ENCODE peak calls at places on chromosomes 7 and 10, in six cellular contexts. W is IMR-90, O is K562, F is GM12878, Q is HepG2, M is A549. G is an unnamed sample.

GRCh38 chr7:40148671-40149070 is 13.9 kb downstream of the SUGCT start:
- DNase-seq in W (no peak), O (no peak), F (no peak), Q (no peak), M (no peak), G (no peak)

GRCh38 chr10:20166291-20166690 is 350.1 kb downstream of the PLXDC2 start:
- DNase-seq in W (no peak), O (no peak), F (no peak), Q (no peak), M (no peak), G (no peak)

GRCh38 chr10:99394761-99395386 is 35.5 kb downstream of the GOT1 start:
- DNase-seq in W (no peak), O (no peak), F (no peak), Q (no peak), M (no peak), G (no peak)

GRCh38 chr10:79079490-79080355 is 11.0 kb downstream of the ZMIZ1 start:
- DNase-seq in W (peak; percentile 71), O (peak; percentile 50), F (no peak), Q (no peak), M (peak; percentile 41), G (no peak)

GRCh38 chr10:71830726-71831125 is 20.3 kb downstream of the PSAP start:
- DNase-seq in W (no peak), O (no peak), F (no peak), Q (no peak), M (no peak), G (no peak)

GRCh38 chr7:79063019-79063698 is 390.3 kb downstream of the MAGI2 start:
- DNase-seq in W (peak; percentile 58), O (no peak), F (no peak), Q (no peak), M (no peak), G (peak; percentile 5)

GRCh38 chr10:93598157-93598556 is 2.9 kb downstream of the RBP4 start:
- DNase-seq in W (no peak), O (no peak), F (no peak), Q (no peak), M (no peak), G (no peak)

GRCh38 chr10:132368881-132369635 is 27.9 kb upstream of the PWWP2B start:
- DNase-seq in W (peak; percentile 69), O (no peak), F (no peak), Q (no peak), M (no peak), G (no peak)

GRCh38 chr7:128055668-128056067 is 24.4 kb upstream of the LRRC4 start:
- DNase-seq in W (no peak), O (no peak), F (no peak), Q (no peak), M (no peak), G (no peak)

GRCh38 chr7:148819697-148820332 is 64.3 kb downstream of the EZH2 start:
- DNase-seq in W (peak; percentile 72), O (no peak), F (no peak), Q (no peak), M (no peak), G (no peak)
- TF ChIP-seq BHLHE40 in W (no peak), O (no peak), F (no peak), Q (no peak), M (no peak), G (no peak)

GRCh38 chr7:151871904-151872303 is 5.0 kb downstream of the PRKAG2 start:
- DNase-seq in W (no peak), O (no peak), F (no peak), Q (no peak), M (peak; percentile 37), G (no peak)

GRCh38 chr7:151875862-151876111 is 1.1 kb downstream of the PRKAG2 start:
- DNase-seq in W (no peak), O (no peak), F (no peak), Q (no peak), M (peak; percentile 54), G (no peak)

GRCh38 chr7:151871189-151871735 is 5.7 kb downstream of the PRKAG2 start:
- DNase-seq in W (no peak), O (no peak), F (no peak), Q (no peak), M (no peak), G (no peak)

GRCh38 chr7:151872531-151873401 is 4.1 kb downstream of the PRKAG2 start:
- DNase-seq in W (no peak), O (no peak), F (no peak), Q (no peak), M (no peak), G (no peak)

DNA sequence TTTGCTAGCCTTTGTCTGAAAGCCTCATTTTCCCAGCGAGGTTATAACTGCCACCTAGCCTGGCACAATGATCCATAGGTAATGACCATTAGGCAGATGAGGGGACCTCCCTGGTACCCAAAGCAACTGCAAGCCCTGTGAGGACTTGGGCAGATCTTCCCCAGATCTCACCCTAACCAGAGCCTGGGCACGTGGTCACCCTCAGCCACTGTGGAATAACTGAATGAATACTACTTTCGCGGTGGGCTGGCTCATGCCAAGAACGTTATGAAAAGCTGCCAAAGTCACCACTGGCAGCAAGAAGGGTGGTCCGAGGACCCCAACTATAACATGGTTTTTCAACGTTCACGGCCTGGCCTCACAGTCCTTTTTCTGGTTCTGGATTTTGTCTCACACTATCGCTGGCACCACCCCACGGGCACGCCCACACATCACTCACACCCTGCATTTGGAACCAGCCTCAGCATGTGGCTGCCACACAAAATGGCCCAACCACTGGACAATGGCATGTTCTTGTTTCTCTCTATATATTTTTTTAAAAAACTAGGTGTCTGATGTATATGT is 3.4 kb downstream of the PRKAG2 start:
- DNase-seq in W (no peak), O (no peak), F (no peak), Q (no peak), M (no peak), G (no peak)
- TF ChIP-seq BHLHE40 in W (no peak), O (no peak), F (no peak), Q (no peak), M (no peak), G (no peak)

GRCh38 chr7:72925546-72926120 is 738 bp downstream of the POM121 start:
- DNase-seq in W (no peak), O (peak; percentile 50), F (no peak), Q (no peak), M (no peak), G (peak; percentile 30)
- TF ChIP-seq BHLHE40 in W (no peak), O (no peak), F (no peak), Q (no peak), M (no peak), G (no peak)

GRCh38 chr10:43210556-43210955 is 56.3 kb downstream of the RASGEF1A start:
- DNase-seq in W (no peak), O (no peak), F (no peak), Q (no peak), M (no peak), G (no peak)
- TF ChIP-seq BHLHE40 in W (no peak), O (no peak), F (no peak), Q (no peak), M (no peak), G (no peak)

DNA sequence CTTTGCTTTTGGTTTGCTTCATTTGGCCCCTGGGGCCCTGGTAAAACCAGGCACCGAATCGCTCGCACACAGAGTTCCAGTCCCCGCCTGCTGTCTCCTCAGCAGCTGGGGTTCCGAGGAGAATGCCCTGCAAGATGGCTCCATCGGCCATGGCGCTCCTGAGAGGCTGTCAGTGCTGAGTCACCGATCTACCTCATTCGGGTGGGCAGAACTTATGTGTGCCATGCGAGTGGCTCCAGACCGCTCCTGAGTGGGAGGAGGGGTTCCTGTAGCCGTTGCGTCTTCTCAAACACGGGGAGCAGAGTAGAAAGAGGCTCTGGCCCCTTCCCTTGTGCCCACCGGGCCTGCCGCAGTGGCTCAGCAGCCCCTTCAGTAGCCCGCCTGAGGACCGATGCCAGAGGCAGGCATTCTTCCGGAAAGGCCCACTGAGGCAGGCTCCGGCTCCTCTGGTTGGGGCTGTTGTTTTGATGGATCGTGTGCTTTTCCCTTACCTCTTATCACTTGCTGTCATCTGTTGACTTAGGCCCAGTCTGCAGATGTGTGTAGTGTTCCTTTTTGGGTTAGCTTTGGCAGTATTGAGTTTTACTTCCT is 923 bp downstream of the CHPF2 start:
- DNase-seq in W (peak; percentile 89), O (peak; percentile 70), F (no peak), Q (peak; percentile 45), M (peak; percentile 56), G (peak; percentile 64)
- TF ChIP-seq BHLHE40 in W (no peak), O (peak; percentile 38), F (no peak), Q (no peak), M (no peak), G (no peak)